ENCODE peak calls at places on chromosome 1, in four cellular contexts. Z is activated T-helper 1 cell treated with anti-CD3 and anti-CD28 coated beads, Interleukin-2, amount 50 U/mL, for 16 hours; L is HepG2; C is endothelial cell. U is an unnamed sample.

GRCh38 chr1:24586970-24587820 is 31.3 kb downstream of the NCMAP start:
- DNase-seq in Z (no peak), L (peak; percentile 53), C (peak; percentile 42), U (peak; percentile 14)

GRCh38 chr1:44661786-44662682 is 12.2 kb downstream of the TMEM53 start:
- DNase-seq in C (no peak), Z (no peak), L (no peak), U (no peak)

GRCh38 chr1:42142894-42143675 is 10.1 kb upstream of the GUCA2B start:
- DNase-seq in C (no peak), L (no peak), Z (no peak), U (no peak)

GRCh38 chr1:151944110-151944858 is 35.0 kb upstream of the THEM4 start:
- DNase-seq in C (no peak), Z (no peak), L (no peak), U (no peak)

GRCh38 chr1:208521534-208521933 is 277.4 kb upstream of the PLXNA2 start:
- DNase-seq in L (no peak), Z (no peak), C (no peak), U (no peak)

GRCh38 chr1:208040714-208041393 is 129.9 kb upstream of the CD34 start:
- DNase-seq in Z (no peak), C (no peak), L (no peak), U (peak; percentile 38)

GRCh38 chr1:61680500-61680899 is 44.4 kb downstream of the TM2D1 start:
- DNase-seq in L (no peak), Z (no peak), C (no peak), U (no peak)

GRCh38 chr1:183236158-183236725 is 50.2 kb downstream of the LAMC2 start:
- DNase-seq in L (no peak), Z (no peak), C (no peak), U (no peak)

GRCh38 chr1:11207898-11208611 is 18.9 kb downstream of the ANGPTL7 start:
- DNase-seq in L (no peak), Z (no peak), C (no peak), U (no peak)

GRCh38 chr1:111967067-111967690 is 22.3 kb downstream of the KCND3 start:
- DNase-seq in C (no peak), L (no peak), Z (no peak), U (peak; percentile 65)

GRCh38 chr1:2208309-2209239 is 14.0 kb upstream of the FAAP20 start:
- DNase-seq in L (peak; percentile 93), Z (no peak), C (no peak), U (peak; percentile 94)

GRCh38 chr1:219837274-219837993 is 90.9 kb downstream of the SLC30A10 start:
- DNase-seq in L (peak; percentile 59), C (peak; percentile 51), Z (no peak), U (no peak)

GRCh38 chr1:220045356-220046051 is 801 bp downstream of the EPRS1 start:
- DNase-seq in L (peak; percentile 4), Z (no peak), C (no peak), U (no peak)